ENCODE peak calls at places on chromosome 18, in seven cellular contexts. G is heart left ventricle; L is gastrocnemius medialis; V is tibial artery; Q is naive thymus-derived CD4-positive, alpha-beta T cell; U is GM23248; C is K562. T is an unnamed sample. For H3K4me1, the result is how much of the 10 kb centered on the place peaks cover.

GRCh38 chr18:79802298-79802697 is 4.6 kb downstream of the KCNG2 start:
- DNase-seq in G (no peak), V (no peak), L (no peak), Q (no peak), C (no peak), U (no peak), T (no peak)

GRCh38 chr18:35122586-35123224 is 81.5 kb downstream of the MAPRE2 start:
- DNase-seq in V (no peak), C (no peak), Q (no peak), U (no peak), L (no peak), G (peak), T (no peak)

GRCh38 chr18:79077181-79077580 is 8.0 kb downstream of the ATP9B start:
- DNase-seq in U (no peak), Q (no peak), C (no peak), L (no peak), V (no peak), G (no peak), T (no peak)

GRCh38 chr18:35581555-35582309 is at the start of gene GALNT1:
- DNase-seq in L (no peak), V (no peak), C (peak), G (peak), Q (no peak), U (peak), T (peak)

GRCh38 chr18:39053569-39053968 is 1488.0 kb upstream of the CELF4 start:
- DNase-seq in Q (no peak), L (no peak), G (no peak), U (no peak), C (no peak), V (no peak), T (no peak)

GRCh38 chr18:6566338-6566911 is 151.7 kb upstream of the L3MBTL4 start:
- DNase-seq in U (no peak), G (no peak), V (no peak), L (no peak), C (no peak), Q (no peak), T (no peak)

GRCh38 chr18:78562446-78563020 is 417.1 kb upstream of the SALL3 start:
- DNase-seq in V (no peak), U (no peak), C (no peak), G (no peak), L (no peak), Q (no peak), T (no peak)

GRCh38 chr18:7633171-7633570 is 66.1 kb downstream of the PTPRM start:
- DNase-seq in L (no peak), U (peak), G (no peak), C (no peak), V (no peak), Q (no peak), T (no peak)

GRCh38 chr18:32822197-32822596 is 49.4 kb upstream of the KLHL14 start:
- DNase-seq in U (no peak), Q (no peak), C (no peak), L (no peak), V (no peak), G (no peak), T (no peak)

GRCh38 chr18:41974661-41975286 is 19.7 kb downstream of the PIK3C3 start:
- DNase-seq in C (no peak), L (no peak), V (no peak), Q (no peak), G (no peak), U (no peak), T (no peak)

GRCh38 chr18:50614838-50615237 is 55.0 kb downstream of the MAPK4 start:
- DNase-seq in V (no peak), C (no peak), U (peak), L (peak), G (no peak), Q (no peak), T (no peak)

GRCh38 chr18:49666045-49666444 is 104.2 kb downstream of the LIPG start:
- DNase-seq in C (no peak), Q (no peak), L (no peak), U (peak), G (no peak), V (no peak), T (no peak)

GRCh38 chr18:76618721-76619120 is 123.7 kb upstream of the ZNF516 start:
- DNase-seq in V (no peak), G (no peak), L (no peak), U (no peak), C (no peak), Q (no peak), T (no peak)

GRCh38 chr18:48622911-48623431 is 84.1 kb downstream of the CTIF start:
- DNase-seq in V (no peak), Q (no peak), G (no peak), U (peak), L (no peak), C (no peak), T (no peak)

GRCh38 chr18:69102959-69103358 is 297.7 kb upstream of the DOK6 start:
- DNase-seq in G (no peak), U (peak), V (no peak), C (no peak), Q (no peak), L (no peak), T (no peak)

GRCh38 chr18:37769846-37770245 is 204.2 kb upstream of the CELF4 start:
- DNase-seq in G (no peak), Q (no peak), V (no peak), L (no peak), C (no peak), U (no peak), T (no peak)

GRCh38 chr18:23066504-23067039 is 68.7 kb upstream of the CABLES1 start:
- DNase-seq in C (no peak), G (no peak), U (no peak), V (no peak), L (no peak), Q (no peak), T (no peak)

GRCh38 chr18:8856187-8856586 is 150.8 kb downstream of the MTCL1 start:
- DNase-seq in G (no peak), L (no peak), U (no peak), Q (no peak), V (no peak), C (no peak), T (no peak)

GRCh38 chr18:8854962-8855361 is 149.6 kb downstream of the MTCL1 start:
- DNase-seq in G (no peak), L (no peak), U (no peak), V (no peak), Q (no peak), C (no peak), T (no peak)

GRCh38 chr18:8857806-8858205 is 152.4 kb downstream of the MTCL1 start:
- DNase-seq in C (no peak), L (no peak), G (no peak), V (no peak), Q (no peak), U (no peak), T (no peak)

GRCh38 chr18:8858888-8859511 is 153.6 kb downstream of the MTCL1 start:
- DNase-seq in U (peak), Q (no peak), V (no peak), L (no peak), G (no peak), C (no peak), T (no peak)

DNA sequence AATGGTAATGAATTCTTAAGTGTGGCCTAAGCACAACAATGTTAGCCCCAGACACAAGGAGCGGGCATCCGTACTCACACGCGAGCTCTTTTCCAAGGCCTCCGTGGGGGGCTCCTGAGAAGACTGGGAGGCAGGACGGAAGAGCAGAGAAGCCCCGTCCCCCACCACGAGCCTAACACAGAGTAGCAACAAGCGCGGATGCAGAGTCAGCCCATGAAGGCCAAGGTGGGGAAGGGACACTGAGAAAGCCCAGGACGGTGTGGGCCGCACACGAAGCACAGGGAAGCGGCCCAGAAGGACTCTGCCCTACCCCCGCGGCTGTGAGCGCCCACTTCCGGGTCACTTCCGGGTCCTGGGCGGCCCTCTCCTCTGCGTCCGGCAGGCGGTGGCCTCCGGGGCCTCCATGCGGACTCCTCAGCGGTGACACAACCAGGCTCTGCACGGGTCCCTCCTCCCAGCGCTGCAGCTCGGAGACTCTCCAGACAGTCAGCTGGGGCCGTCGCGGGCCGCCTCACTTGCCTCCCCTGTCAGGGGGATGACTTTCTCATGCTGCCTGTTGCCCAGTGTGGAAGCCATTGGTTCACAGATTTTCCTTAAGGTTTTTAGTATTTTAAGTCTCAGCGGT is 151.5 kb downstream of the MTCL1 start:
- DNase-seq in Q (no peak), C (peak), V (no peak), U (no peak), G (no peak), L (no peak), T (no peak)
- H3K4me1 ChIP-seq in Q (under half), C (under half), V (under half), U (under half), G (under half), L (under half), T (under half)

GRCh38 chr18:62718268-62718800 is 3.0 kb downstream of the PHLPP1 start:
- DNase-seq in C (no peak), L (no peak), Q (no peak), G (no peak), U (no peak), V (no peak), T (no peak)
- H3K4me3 ChIP-seq in C (peak), L (peak), Q (no peak), G (peak), U (peak), V (peak), T (peak)

GRCh38 chr18:57091231-57091630 is 55.7 kb upstream of the BOD1L2 start:
- DNase-seq in L (no peak), U (no peak), Q (no peak), G (no peak), C (no peak), V (no peak), T (no peak)
- H3K4me1 ChIP-seq in L (under half), U (under half), Q (under half), G (under half), C (under half), V (under half), T (under half)

GRCh38 chr18:55585586-55586521 is 2.1 kb downstream of the TCF4 start:
- DNase-seq in U (peak), V (no peak), Q (no peak), L (no peak), C (no peak), G (peak), T (no peak)
- H3K4me3 ChIP-seq in U (peak), V (peak), Q (no peak), L (peak), C (peak), G (peak), T (peak)

DNA sequence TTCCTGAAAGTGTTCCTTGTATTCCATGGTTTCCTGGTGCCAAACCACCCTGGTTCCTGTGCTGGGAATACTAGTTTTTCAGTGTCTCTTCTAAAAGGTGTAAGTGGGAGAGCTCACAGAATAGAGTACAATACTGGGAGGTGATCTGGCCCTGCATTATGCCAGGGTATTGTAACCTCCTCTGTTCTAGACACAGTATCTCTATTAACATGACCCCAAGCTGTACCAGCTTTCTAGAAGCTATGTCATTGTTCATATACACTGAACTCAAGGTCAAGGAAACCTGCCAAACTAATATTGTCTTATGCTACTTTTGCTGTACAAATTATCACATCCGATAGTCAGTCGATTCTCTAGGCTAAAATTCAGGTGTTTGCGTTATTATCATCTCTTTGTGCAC is 32.7 kb downstream of the SETBP1 start:
- DNase-seq in C (no peak), L (no peak), U (no peak), V (no peak), Q (no peak), G (no peak), T (no peak)
- H3K4me1 ChIP-seq in C (under half), L (under half), U (under half), V (under half), Q (under half), G (under half), T (under half)

GRCh38 chr18:25732862-25733261 is 357.6 kb downstream of the SS18 start:
- DNase-seq in G (no peak), Q (no peak), L (no peak), V (no peak), U (no peak), C (no peak), T (no peak)

GRCh38 chr18:25734336-25734735 is 356.1 kb downstream of the SS18 start:
- DNase-seq in L (no peak), G (no peak), V (no peak), C (no peak), Q (no peak), U (no peak), T (no peak)

GRCh38 chr18:25737710-25738251 is 352.6 kb downstream of the SS18 start:
- DNase-seq in V (no peak), U (peak), C (no peak), G (no peak), L (no peak), Q (no peak), T (no peak)

GRCh38 chr18:25736516-25736915 is 353.9 kb downstream of the SS18 start:
- DNase-seq in Q (no peak), C (no peak), V (no peak), L (no peak), G (no peak), U (no peak), T (no peak)

GRCh38 chr18:25735447-25735846 is 355.0 kb downstream of the SS18 start:
- DNase-seq in U (no peak), L (no peak), Q (no peak), V (no peak), C (no peak), G (no peak), T (no peak)
- H3K4me3 ChIP-seq in U (no peak), L (no peak), Q (no peak), V (no peak), C (no peak), G (no peak), T (no peak)

DNA sequence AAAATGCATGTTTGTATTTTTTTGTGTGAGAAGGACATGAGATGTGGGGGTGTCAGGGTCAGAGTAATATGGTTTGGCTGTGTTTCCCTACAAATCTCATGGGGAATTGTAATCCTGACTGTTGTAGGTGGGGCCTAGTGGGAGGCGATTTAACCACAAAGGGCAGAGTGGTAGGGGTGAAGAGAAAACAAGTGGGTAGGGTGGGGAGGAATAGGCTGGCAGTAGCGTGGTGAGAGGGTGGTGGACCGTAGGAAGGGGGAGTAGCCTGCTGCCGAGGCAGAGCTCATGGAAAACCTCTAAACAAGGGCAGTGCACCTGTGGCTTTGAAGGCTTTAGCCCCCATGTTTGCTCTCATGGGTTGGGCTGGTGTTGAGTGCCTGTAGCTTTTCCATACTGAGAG is 152.8 kb upstream of the ZNF519 start:
- DNase-seq in V (no peak), L (no peak), U (no peak), C (no peak), Q (no peak), G (no peak), T (no peak)
- H3K4me1 ChIP-seq in V (under half), L (under half), U (under half), C (under half), Q (under half), G (under half), T (under half)

GRCh38 chr18:457120-457519 is 43.4 kb downstream of the COLEC12 start:
- DNase-seq in Q (no peak), V (peak), C (no peak), L (peak), G (peak), U (peak), T (peak)
- H3K4me3 ChIP-seq in Q (no peak), V (peak), C (no peak), L (peak), G (peak), U (peak), T (peak)

DNA sequence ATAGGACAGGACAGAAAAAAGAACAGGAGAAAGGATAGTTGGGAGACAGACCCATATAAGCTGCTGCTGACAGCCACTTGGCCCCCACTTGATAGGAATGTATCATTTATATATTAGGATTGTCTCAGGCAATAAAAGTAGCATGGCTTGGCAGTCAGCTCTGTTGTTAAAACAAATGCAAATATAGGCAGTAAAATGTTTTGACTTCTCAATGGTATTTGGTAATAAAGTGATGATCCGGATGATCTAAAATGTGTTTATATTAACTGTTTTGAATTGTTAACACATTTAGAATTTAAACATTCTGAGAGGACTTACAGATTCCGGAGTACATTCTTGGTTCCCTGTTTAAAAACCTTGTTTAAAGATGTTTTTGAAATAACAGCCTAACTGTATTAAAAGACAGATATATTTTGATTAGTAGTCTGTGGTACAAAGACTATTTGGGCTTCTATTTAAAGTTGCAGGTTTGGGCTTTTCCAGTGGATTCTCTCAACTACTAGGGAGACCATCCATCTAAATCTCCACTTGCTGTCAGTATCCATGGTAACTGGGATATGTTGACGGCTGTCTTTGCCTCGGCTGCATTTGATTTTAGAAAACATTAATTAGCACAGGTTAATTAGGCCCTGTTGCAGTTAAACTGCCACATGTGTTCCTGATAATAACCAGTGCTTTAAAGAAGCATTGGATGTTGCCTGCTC is 147.5 kb downstream of the ESCO1 start:
- DNase-seq in Q (no peak), U (no peak), C (no peak), G (no peak), L (no peak), V (no peak), T (no peak)
- H3K4me1 ChIP-seq in Q (under half), U (under half), C (under half), G (under half), L (half or more), V (under half), T (under half)